ENCODE peak calls at places on chromosome 12, in five cellular contexts. One of them, this sample, is unnamed.

GRCh38 chr12:30599631-30600030 is 96.0 kb downstream of the IPO8 start:
- DNase-seq in HepG2: peak
- DNase-seq in WTC11: no peak
- DNase-seq in K562: no peak
- DNase-seq in GM12878: no peak
- DNase-seq in this sample: no peak

GRCh38 chr12:96210376-96211055 is 16.3 kb downstream of the ELK3 start:
- DNase-seq in HepG2: no peak
- DNase-seq in WTC11: no peak
- DNase-seq in K562: no peak
- DNase-seq in GM12878: no peak
- DNase-seq in this sample: no peak

GRCh38 chr12:63802012-63802608 is 22.4 kb downstream of the RXYLT1 start:
- DNase-seq in HepG2: no peak
- DNase-seq in WTC11: no peak
- DNase-seq in K562: no peak
- DNase-seq in GM12878: no peak
- DNase-seq in this sample: no peak

GRCh38 chr12:78700565-78700964 is 164.0 kb upstream of the SYT1 start:
- DNase-seq in HepG2: no peak
- DNase-seq in WTC11: no peak
- DNase-seq in K562: no peak
- DNase-seq in GM12878: no peak
- DNase-seq in this sample: no peak

GRCh38 chr12:51126297-51126696 is 42.9 kb upstream of the CSRNP2 start:
- DNase-seq in HepG2: no peak
- DNase-seq in WTC11: no peak
- DNase-seq in K562: no peak
- DNase-seq in GM12878: no peak
- DNase-seq in this sample: no peak

GRCh38 chr12:33832900-33833299 is 189.4 kb upstream of the ALG10 start:
- DNase-seq in HepG2: no peak
- DNase-seq in WTC11: no peak
- DNase-seq in K562: no peak
- DNase-seq in GM12878: no peak
- DNase-seq in this sample: no peak

GRCh38 chr12:93892431-93893210 is 215.4 kb downstream of the CRADD start:
- DNase-seq in HepG2: no peak
- DNase-seq in WTC11: no peak
- DNase-seq in K562: no peak
- DNase-seq in GM12878: no peak
- DNase-seq in this sample: no peak

GRCh38 chr12:127035011-127035879 is 1231.7 kb upstream of the TMEM132C start:
- DNase-seq in HepG2: no peak
- DNase-seq in WTC11: no peak
- DNase-seq in K562: no peak
- DNase-seq in GM12878: no peak
- DNase-seq in this sample: no peak

GRCh38 chr12:10212623-10213131 is at the start of gene GABARAPL1:
- DNase-seq in HepG2: peak
- DNase-seq in WTC11: peak
- DNase-seq in K562: peak
- DNase-seq in GM12878: no peak
- DNase-seq in this sample: no peak

GRCh38 chr12:97616936-97617335 is 154.3 kb downstream of the RMST start:
- DNase-seq in HepG2: no peak
- DNase-seq in WTC11: no peak
- DNase-seq in K562: no peak
- DNase-seq in GM12878: no peak
- DNase-seq in this sample: no peak

GRCh38 chr12:124761876-124762275 is 101.8 kb downstream of the SCARB1 start:
- DNase-seq in HepG2: no peak
- DNase-seq in WTC11: no peak
- DNase-seq in K562: no peak
- DNase-seq in GM12878: no peak
- DNase-seq in this sample: no peak

GRCh38 chr12:532908-533565 is 73.3 kb downstream of the B4GALNT3 start:
- DNase-seq in HepG2: no peak
- DNase-seq in WTC11: no peak
- DNase-seq in K562: no peak
- DNase-seq in GM12878: no peak
- DNase-seq in this sample: no peak

GRCh38 chr12:108805136-108805535 is 52.2 kb downstream of the SSH1 start:
- DNase-seq in HepG2: no peak
- DNase-seq in WTC11: no peak
- DNase-seq in K562: no peak
- DNase-seq in GM12878: no peak
- DNase-seq in this sample: no peak

GRCh38 chr12:3998968-3999792 is 126.0 kb upstream of the PARP11 start:
- DNase-seq in HepG2: peak
- DNase-seq in WTC11: no peak
- DNase-seq in K562: no peak
- DNase-seq in GM12878: no peak
- DNase-seq in this sample: no peak

GRCh38 chr12:46554461-46554860 is 181.9 kb upstream of the SLC38A2 start:
- DNase-seq in HepG2: no peak
- DNase-seq in WTC11: no peak
- DNase-seq in K562: no peak
- DNase-seq in GM12878: no peak
- DNase-seq in this sample: no peak

GRCh38 chr12:50065726-50066310 is 8.4 kb downstream of the ASIC1 start:
- DNase-seq in HepG2: no peak
- DNase-seq in WTC11: no peak
- DNase-seq in K562: no peak
- DNase-seq in GM12878: no peak
- DNase-seq in this sample: no peak

GRCh38 chr12:71014180-71014785 is 93.7 kb upstream of the PTPRR start:
- DNase-seq in HepG2: peak
- DNase-seq in WTC11: no peak
- DNase-seq in K562: no peak
- DNase-seq in GM12878: no peak
- DNase-seq in this sample: no peak

GRCh38 chr12:57027805-57028153 is 11.4 kb upstream of the TAC3 start:
- DNase-seq in HepG2: no peak
- DNase-seq in WTC11: no peak
- DNase-seq in K562: no peak
- DNase-seq in GM12878: no peak
- DNase-seq in this sample: no peak

GRCh38 chr12:80509781-80510556 is 65.9 kb downstream of the PTPRQ start:
- DNase-seq in HepG2: no peak
- DNase-seq in WTC11: no peak
- DNase-seq in K562: no peak
- DNase-seq in GM12878: no peak
- DNase-seq in this sample: no peak

GRCh38 chr12:10847701-10848100 is 1.6 kb downstream of the PRR4 start:
- DNase-seq in HepG2: no peak
- DNase-seq in WTC11: no peak
- DNase-seq in K562: no peak
- DNase-seq in GM12878: no peak
- DNase-seq in this sample: no peak

GRCh38 chr12:40762072-40762471 is 69.8 kb downstream of the CNTN1 start:
- DNase-seq in HepG2: no peak
- DNase-seq in WTC11: no peak
- DNase-seq in K562: no peak
- DNase-seq in GM12878: no peak
- DNase-seq in this sample: no peak

GRCh38 chr12:115749071-115749470 is 528.4 kb downstream of the MED13L start:
- DNase-seq in HepG2: no peak
- DNase-seq in WTC11: no peak
- DNase-seq in K562: no peak
- DNase-seq in GM12878: no peak
- DNase-seq in this sample: no peak

GRCh38 chr12:70031046-70031445 is 206.0 kb downstream of the MYRFL start:
- DNase-seq in HepG2: no peak
- DNase-seq in WTC11: peak
- DNase-seq in K562: no peak
- DNase-seq in GM12878: no peak
- DNase-seq in this sample: no peak

GRCh38 chr12:133130038-133130807 is at the start of the genes ZNF10 and ZNF891:
- DNase-seq in HepG2: peak
- DNase-seq in WTC11: peak
- DNase-seq in K562: peak
- DNase-seq in GM12878: peak
- DNase-seq in this sample: peak

GRCh38 chr12:103498990-103499389 is 3.2 kb upstream of the C12orf42 start:
- DNase-seq in HepG2: no peak
- DNase-seq in WTC11: no peak
- DNase-seq in K562: no peak
- DNase-seq in GM12878: no peak
- DNase-seq in this sample: no peak

GRCh38 chr12:54369597-54370217 is 5.4 kb upstream of the GPR84 start:
- DNase-seq in HepG2: no peak
- DNase-seq in WTC11: no peak
- DNase-seq in K562: peak
- DNase-seq in GM12878: no peak
- DNase-seq in this sample: no peak

GRCh38 chr12:43099691-43100163 is 452.3 kb downstream of the ADAMTS20 start:
- DNase-seq in HepG2: no peak
- DNase-seq in WTC11: no peak
- DNase-seq in K562: no peak
- DNase-seq in GM12878: no peak
- DNase-seq in this sample: no peak

GRCh38 chr12:3247596-3248270 is 170.6 kb downstream of the TSPAN9 start:
- DNase-seq in HepG2: no peak
- DNase-seq in WTC11: no peak
- DNase-seq in K562: no peak
- DNase-seq in GM12878: no peak
- DNase-seq in this sample: no peak

GRCh38 chr12:22228022-22228875 is 106.3 kb downstream of the ST8SIA1 start:
- DNase-seq in HepG2: no peak
- DNase-seq in WTC11: no peak
- DNase-seq in K562: no peak
- DNase-seq in GM12878: no peak
- DNase-seq in this sample: no peak

GRCh38 chr12:40921563-40922163 is 229.4 kb downstream of the CNTN1 start:
- DNase-seq in HepG2: peak
- DNase-seq in WTC11: no peak
- DNase-seq in K562: peak
- DNase-seq in GM12878: no peak
- DNase-seq in this sample: no peak

GRCh38 chr12:67042697-67043131 is 226.4 kb upstream of the CAND1 start:
- DNase-seq in HepG2: no peak
- DNase-seq in WTC11: peak
- DNase-seq in K562: no peak
- DNase-seq in GM12878: no peak
- DNase-seq in this sample: no peak

GRCh38 chr12:68792952-68793351 is 15.0 kb upstream of the MDM2 start:
- DNase-seq in HepG2: peak
- DNase-seq in WTC11: no peak
- DNase-seq in K562: peak
- DNase-seq in GM12878: peak
- DNase-seq in this sample: peak

GRCh38 chr12:123059501-123059900 is 79.0 kb downstream of the ARL6IP4 start:
- DNase-seq in HepG2: no peak
- DNase-seq in WTC11: no peak
- DNase-seq in K562: no peak
- DNase-seq in GM12878: no peak
- DNase-seq in this sample: no peak

GRCh38 chr12:118053071-118053985 is 7.7 kb downstream of the WSB2 start:
- DNase-seq in HepG2: peak
- DNase-seq in WTC11: no peak
- DNase-seq in K562: no peak
- DNase-seq in GM12878: no peak
- DNase-seq in this sample: no peak

GRCh38 chr12:104510145-104510872 is 53.6 kb downstream of the CHST11 start:
- DNase-seq in HepG2: no peak
- DNase-seq in WTC11: no peak
- DNase-seq in K562: peak
- DNase-seq in GM12878: no peak
- DNase-seq in this sample: no peak
- TF ChIP-seq ATF2 in HepG2: no peak
- TF ChIP-seq ATF2 in WTC11: no peak
- TF ChIP-seq ATF2 in K562: no peak
- TF ChIP-seq ATF2 in GM12878: no peak
- TF ChIP-seq ATF2 in this sample: no peak

GRCh38 chr12:114272071-114272470 is 133.9 kb downstream of the TBX5 start:
- DNase-seq in HepG2: no peak
- DNase-seq in WTC11: no peak
- DNase-seq in K562: no peak
- DNase-seq in GM12878: no peak
- DNase-seq in this sample: no peak

GRCh38 chr12:114269153-114269552 is 136.8 kb downstream of the TBX5 start:
- DNase-seq in HepG2: no peak
- DNase-seq in WTC11: no peak
- DNase-seq in K562: no peak
- DNase-seq in GM12878: no peak
- DNase-seq in this sample: no peak

GRCh38 chr12:114275937-114276785 is 129.8 kb downstream of the TBX5 start:
- DNase-seq in HepG2: no peak
- DNase-seq in WTC11: no peak
- DNase-seq in K562: no peak
- DNase-seq in GM12878: no peak
- DNase-seq in this sample: no peak

DNA sequence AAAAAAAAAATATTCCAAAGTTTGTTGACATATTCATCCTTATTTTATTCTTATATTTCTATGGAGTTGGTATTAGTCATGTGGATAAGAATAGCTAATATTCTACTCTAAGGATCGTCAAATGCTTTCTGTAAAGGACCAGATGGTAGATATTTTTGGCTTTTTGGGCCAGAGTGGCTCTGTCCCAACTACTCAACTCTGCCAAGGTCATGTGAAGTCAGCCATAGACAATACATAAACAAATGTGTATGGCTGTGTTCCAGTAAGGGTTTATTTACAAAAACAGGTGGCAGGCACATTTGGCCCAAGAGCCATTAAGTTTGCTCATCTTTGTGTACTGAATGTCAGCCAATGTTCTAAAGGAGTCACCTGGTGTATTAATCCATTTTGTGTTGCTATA is 131.8 kb downstream of the TBX5 start:
- DNase-seq in HepG2: no peak
- DNase-seq in WTC11: no peak
- DNase-seq in K562: no peak
- DNase-seq in GM12878: no peak
- DNase-seq in this sample: no peak
- TF ChIP-seq ATF2 in HepG2: no peak
- TF ChIP-seq ATF2 in WTC11: no peak
- TF ChIP-seq ATF2 in K562: no peak
- TF ChIP-seq ATF2 in GM12878: no peak
- TF ChIP-seq ATF2 in this sample: no peak

GRCh38 chr12:32033411-32033810 is 73.2 kb upstream of the BICD1 start:
- DNase-seq in HepG2: no peak
- DNase-seq in WTC11: no peak
- DNase-seq in K562: no peak
- DNase-seq in GM12878: no peak
- DNase-seq in this sample: no peak
- TF ChIP-seq ATF2 in HepG2: no peak
- TF ChIP-seq ATF2 in WTC11: no peak
- TF ChIP-seq ATF2 in K562: no peak
- TF ChIP-seq ATF2 in GM12878: no peak
- TF ChIP-seq ATF2 in this sample: no peak

DNA sequence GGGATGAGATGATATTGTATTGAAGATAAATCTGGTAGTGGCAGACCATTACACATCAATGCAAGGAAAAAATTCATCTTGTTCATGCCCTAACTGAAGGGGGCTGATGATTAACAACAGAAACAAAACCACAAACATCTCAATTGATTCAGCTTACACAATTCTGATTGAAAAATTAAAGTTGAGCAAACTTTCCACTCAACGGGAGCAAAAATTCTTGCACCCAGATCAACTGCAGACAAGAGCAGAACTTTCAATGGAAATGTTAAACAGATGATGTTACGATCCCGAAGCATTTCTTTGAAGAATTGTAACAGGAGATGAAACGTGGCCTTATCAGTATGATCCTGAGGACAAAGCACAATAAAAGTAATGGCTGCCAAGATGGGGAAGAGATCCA is 172.4 kb upstream of the SOX5 start:
- DNase-seq in HepG2: peak
- DNase-seq in WTC11: no peak
- DNase-seq in K562: no peak
- DNase-seq in GM12878: no peak
- DNase-seq in this sample: no peak
- TF ChIP-seq ATF2 in HepG2: no peak
- TF ChIP-seq ATF2 in WTC11: no peak
- TF ChIP-seq ATF2 in K562: no peak
- TF ChIP-seq ATF2 in GM12878: no peak
- TF ChIP-seq ATF2 in this sample: no peak